ENCODE peak calls at places on chromosome 1, in eight cellular contexts. G, V, T, D, S, Z, B and L are unnamed samples.

GRCh38 chr1:84742653-84743052 is 52.4 kb upstream of the SSX2IP start:
- DNase-seq in G (no peak), V (no peak), T (no peak), D (no peak), S (no peak), Z (no peak), B (no peak), L (no peak)

GRCh38 chr1:201696217-201696761 is 132.7 kb upstream of the IPO9 start:
- DNase-seq in G (peak; percentile 55), V (peak; percentile 89), T (peak; percentile 76), D (peak; percentile 89), S (no peak), Z (peak; percentile 93), B (peak; percentile 74), L (peak; percentile 96)

GRCh38 chr1:8032351-8032750 is 6.2 kb upstream of the ERRFI1 start:
- DNase-seq in G (no peak), V (no peak), T (no peak), D (no peak), S (no peak), Z (no peak), B (peak; percentile 51), L (no peak)

GRCh38 chr1:154837679-154838171 is 32.4 kb downstream of the KCNN3 start:
- DNase-seq in G (peak; percentile 12), V (peak; percentile 47), T (peak; percentile 67), D (no peak), S (no peak), Z (peak; percentile 93), B (no peak), L (peak; percentile 97)

GRCh38 chr1:110102081-110102480 is 10.2 kb upstream of the UBL4B start:
- DNase-seq in G (no peak), V (no peak), T (no peak), D (no peak), S (no peak), Z (no peak), B (no peak), L (no peak)

GRCh38 chr1:39992229-39992628 is 37.3 kb downstream of the MFSD2A start:
- DNase-seq in G (no peak), V (no peak), T (no peak), D (no peak), S (no peak), Z (no peak), B (no peak), L (no peak)

GRCh38 chr1:13469343-13469742 is 44.5 kb downstream of the LRRC38 start:
- DNase-seq in G (peak; percentile 1), V (no peak), T (no peak), D (no peak), S (no peak), Z (peak; percentile 45), B (no peak), L (no peak)

GRCh38 chr1:77316966-77317365 is 35.1 kb downstream of the AK5 start:
- DNase-seq in G (no peak), V (no peak), T (no peak), D (no peak), S (no peak), Z (no peak), B (no peak), L (no peak)

GRCh38 chr1:207079706-207080246 is 8.9 kb upstream of the C4BPB start:
- DNase-seq in G (no peak), V (no peak), T (no peak), D (no peak), S (no peak), Z (no peak), B (no peak), L (no peak)